ENCODE peak calls at places on chromosome 10, in nine cellular contexts. One of them, this sample, is unnamed.
A peak's percentile ranks its signal among the peaks of the same experiment; 100 is the strongest.

GRCh38 chr10:60209874-60210584 is 179.6 kb downstream of the ANK3 start:
- DNase-seq in coronary artery: no peak
- DNase-seq in neural crest cell: no peak
- DNase-seq in MCF 10A: no peak
- DNase-seq in progenitor cell of endocrine pancreas: no peak
- DNase-seq in GM12865: no peak
- DNase-seq in dorsolateral prefrontal cortex: no peak
- DNase-seq in WTC11: no peak
- DNase-seq in prostate gland: no peak
- DNase-seq in this sample: no peak

GRCh38 chr10:66678521-66678920 is 247.3 kb upstream of the LRRTM3 start:
- DNase-seq in coronary artery: no peak
- DNase-seq in MCF 10A: peak; percentile 12
- DNase-seq in progenitor cell of endocrine pancreas: no peak
- DNase-seq in neural crest cell: no peak
- DNase-seq in dorsolateral prefrontal cortex: no peak
- DNase-seq in prostate gland: no peak
- DNase-seq in GM12865: no peak
- DNase-seq in WTC11: no peak
- DNase-seq in this sample: no peak

GRCh38 chr10:4033341-4033896 is 248.4 kb upstream of the KLF6 start:
- DNase-seq in prostate gland: no peak
- DNase-seq in MCF 10A: no peak
- DNase-seq in GM12865: peak; percentile 75
- DNase-seq in neural crest cell: no peak
- DNase-seq in dorsolateral prefrontal cortex: no peak
- DNase-seq in WTC11: no peak
- DNase-seq in coronary artery: no peak
- DNase-seq in progenitor cell of endocrine pancreas: no peak
- DNase-seq in this sample: peak; percentile 29

GRCh38 chr10:118818621-118819221 is 64.0 kb upstream of the CACUL1 start:
- DNase-seq in coronary artery: no peak
- DNase-seq in prostate gland: no peak
- DNase-seq in WTC11: no peak
- DNase-seq in neural crest cell: no peak
- DNase-seq in MCF 10A: no peak
- DNase-seq in dorsolateral prefrontal cortex: peak; percentile 43
- DNase-seq in progenitor cell of endocrine pancreas: no peak
- DNase-seq in GM12865: no peak
- DNase-seq in this sample: no peak

GRCh38 chr10:65335311-65335710 is 1590.5 kb upstream of the LRRTM3 start:
- DNase-seq in coronary artery: no peak
- DNase-seq in progenitor cell of endocrine pancreas: no peak
- DNase-seq in MCF 10A: no peak
- DNase-seq in prostate gland: no peak
- DNase-seq in WTC11: no peak
- DNase-seq in GM12865: no peak
- DNase-seq in dorsolateral prefrontal cortex: no peak
- DNase-seq in neural crest cell: no peak
- DNase-seq in this sample: no peak

GRCh38 chr10:76318171-76318570 is 886.7 kb downstream of the LRMDA start:
- DNase-seq in WTC11: no peak
- DNase-seq in neural crest cell: no peak
- DNase-seq in dorsolateral prefrontal cortex: no peak
- DNase-seq in GM12865: no peak
- DNase-seq in progenitor cell of endocrine pancreas: no peak
- DNase-seq in prostate gland: no peak
- DNase-seq in coronary artery: no peak
- DNase-seq in MCF 10A: no peak
- DNase-seq in this sample: no peak

GRCh38 chr10:49837096-49837495 is 75.0 kb upstream of the OGDHL start:
- DNase-seq in coronary artery: no peak
- DNase-seq in dorsolateral prefrontal cortex: no peak
- DNase-seq in prostate gland: no peak
- DNase-seq in WTC11: no peak
- DNase-seq in MCF 10A: no peak
- DNase-seq in GM12865: no peak
- DNase-seq in neural crest cell: no peak
- DNase-seq in progenitor cell of endocrine pancreas: no peak
- DNase-seq in this sample: no peak

GRCh38 chr10:97760461-97761257 is 11.1 kb downstream of the SFRP5 start:
- DNase-seq in prostate gland: no peak
- DNase-seq in MCF 10A: no peak
- DNase-seq in GM12865: no peak
- DNase-seq in neural crest cell: no peak
- DNase-seq in coronary artery: no peak
- DNase-seq in dorsolateral prefrontal cortex: no peak
- DNase-seq in progenitor cell of endocrine pancreas: no peak
- DNase-seq in WTC11: no peak
- DNase-seq in this sample: no peak

GRCh38 chr10:109018892-109019507 is 904.3 kb downstream of the XPNPEP1 start:
- DNase-seq in GM12865: peak; percentile 4
- DNase-seq in dorsolateral prefrontal cortex: no peak
- DNase-seq in neural crest cell: no peak
- DNase-seq in prostate gland: no peak
- DNase-seq in MCF 10A: peak; percentile 13
- DNase-seq in WTC11: no peak
- DNase-seq in progenitor cell of endocrine pancreas: no peak
- DNase-seq in coronary artery: no peak
- DNase-seq in this sample: no peak

GRCh38 chr10:59648711-59649201 is 60.9 kb downstream of the SLC16A9 start:
- DNase-seq in WTC11: no peak
- DNase-seq in MCF 10A: no peak
- DNase-seq in coronary artery: no peak
- DNase-seq in neural crest cell: no peak
- DNase-seq in progenitor cell of endocrine pancreas: no peak
- DNase-seq in dorsolateral prefrontal cortex: no peak
- DNase-seq in GM12865: no peak
- DNase-seq in prostate gland: no peak
- DNase-seq in this sample: no peak

GRCh38 chr10:103427866-103428265 is 24.3 kb downstream of the CALHM2 start:
- DNase-seq in GM12865: no peak
- DNase-seq in MCF 10A: no peak
- DNase-seq in progenitor cell of endocrine pancreas: no peak
- DNase-seq in prostate gland: no peak
- DNase-seq in coronary artery: no peak
- DNase-seq in neural crest cell: no peak
- DNase-seq in dorsolateral prefrontal cortex: no peak
- DNase-seq in WTC11: no peak
- DNase-seq in this sample: no peak

GRCh38 chr10:22491931-22492615 is 146.8 kb downstream of the SPAG6 start:
- DNase-seq in WTC11: no peak
- DNase-seq in GM12865: peak; percentile 37
- DNase-seq in prostate gland: no peak
- DNase-seq in dorsolateral prefrontal cortex: no peak
- DNase-seq in progenitor cell of endocrine pancreas: no peak
- DNase-seq in neural crest cell: no peak
- DNase-seq in MCF 10A: no peak
- DNase-seq in coronary artery: no peak
- DNase-seq in this sample: peak; percentile 75

GRCh38 chr10:31353574-31353973 is 34.6 kb downstream of the ZEB1 start:
- DNase-seq in MCF 10A: peak; percentile 67
- DNase-seq in progenitor cell of endocrine pancreas: no peak
- DNase-seq in neural crest cell: no peak
- DNase-seq in GM12865: peak; percentile 86
- DNase-seq in dorsolateral prefrontal cortex: no peak
- DNase-seq in coronary artery: no peak
- DNase-seq in WTC11: no peak
- DNase-seq in prostate gland: no peak
- DNase-seq in this sample: peak; percentile 34

GRCh38 chr10:48927198-48927597 is 12.4 kb downstream of the LRRC18 start:
- DNase-seq in prostate gland: no peak
- DNase-seq in WTC11: no peak
- DNase-seq in coronary artery: no peak
- DNase-seq in neural crest cell: no peak
- DNase-seq in GM12865: no peak
- DNase-seq in progenitor cell of endocrine pancreas: no peak
- DNase-seq in MCF 10A: no peak
- DNase-seq in dorsolateral prefrontal cortex: no peak
- DNase-seq in this sample: no peak

GRCh38 chr10:3571310-3571825 is 213.6 kb downstream of the KLF6 start:
- DNase-seq in GM12865: no peak
- DNase-seq in coronary artery: no peak
- DNase-seq in dorsolateral prefrontal cortex: no peak
- DNase-seq in prostate gland: no peak
- DNase-seq in neural crest cell: no peak
- DNase-seq in MCF 10A: no peak
- DNase-seq in progenitor cell of endocrine pancreas: no peak
- DNase-seq in WTC11: no peak
- DNase-seq in this sample: no peak

GRCh38 chr10:102599565-102600327 is 44.5 kb upstream of the TRIM8 start:
- DNase-seq in neural crest cell: no peak
- DNase-seq in progenitor cell of endocrine pancreas: no peak
- DNase-seq in coronary artery: no peak
- DNase-seq in prostate gland: no peak
- DNase-seq in GM12865: no peak
- DNase-seq in WTC11: no peak
- DNase-seq in dorsolateral prefrontal cortex: no peak
- DNase-seq in MCF 10A: no peak
- DNase-seq in this sample: no peak

GRCh38 chr10:34058922-34059614 is 724.6 kb upstream of the NRP1 start:
- DNase-seq in GM12865: no peak
- DNase-seq in WTC11: no peak
- DNase-seq in prostate gland: no peak
- DNase-seq in neural crest cell: no peak
- DNase-seq in dorsolateral prefrontal cortex: no peak
- DNase-seq in MCF 10A: no peak
- DNase-seq in coronary artery: no peak
- DNase-seq in progenitor cell of endocrine pancreas: no peak
- DNase-seq in this sample: no peak

GRCh38 chr10:121293121-121293520 is 305.1 kb downstream of the FGFR2 start:
- DNase-seq in progenitor cell of endocrine pancreas: no peak
- DNase-seq in WTC11: no peak
- DNase-seq in neural crest cell: no peak
- DNase-seq in coronary artery: no peak
- DNase-seq in prostate gland: no peak
- DNase-seq in MCF 10A: no peak
- DNase-seq in dorsolateral prefrontal cortex: no peak
- DNase-seq in GM12865: no peak
- DNase-seq in this sample: no peak

GRCh38 chr10:101552445-101552844 is 35.6 kb downstream of the POLL start:
- DNase-seq in MCF 10A: no peak
- DNase-seq in dorsolateral prefrontal cortex: no peak
- DNase-seq in prostate gland: no peak
- DNase-seq in coronary artery: no peak
- DNase-seq in WTC11: no peak
- DNase-seq in progenitor cell of endocrine pancreas: no peak
- DNase-seq in GM12865: no peak
- DNase-seq in neural crest cell: no peak
- DNase-seq in this sample: no peak

GRCh38 chr10:101545898-101546297 is 42.2 kb downstream of the POLL start:
- DNase-seq in GM12865: no peak
- DNase-seq in progenitor cell of endocrine pancreas: no peak
- DNase-seq in MCF 10A: no peak
- DNase-seq in WTC11: no peak
- DNase-seq in coronary artery: no peak
- DNase-seq in neural crest cell: no peak
- DNase-seq in prostate gland: no peak
- DNase-seq in dorsolateral prefrontal cortex: no peak
- DNase-seq in this sample: no peak

GRCh38 chr10:101550965-101551364 is 37.1 kb downstream of the POLL start:
- DNase-seq in MCF 10A: no peak
- DNase-seq in dorsolateral prefrontal cortex: no peak
- DNase-seq in progenitor cell of endocrine pancreas: no peak
- DNase-seq in GM12865: no peak
- DNase-seq in coronary artery: no peak
- DNase-seq in neural crest cell: no peak
- DNase-seq in prostate gland: no peak
- DNase-seq in WTC11: no peak
- DNase-seq in this sample: no peak
- TF ChIP-seq CTCF in MCF 10A: no peak
- TF ChIP-seq CTCF in dorsolateral prefrontal cortex: no peak
- TF ChIP-seq CTCF in progenitor cell of endocrine pancreas: no peak
- TF ChIP-seq CTCF in GM12865: no peak
- TF ChIP-seq CTCF in coronary artery: no peak
- TF ChIP-seq CTCF in neural crest cell: no peak
- TF ChIP-seq CTCF in prostate gland: no peak
- TF ChIP-seq CTCF in WTC11: no peak
- TF ChIP-seq CTCF in this sample: no peak

DNA sequence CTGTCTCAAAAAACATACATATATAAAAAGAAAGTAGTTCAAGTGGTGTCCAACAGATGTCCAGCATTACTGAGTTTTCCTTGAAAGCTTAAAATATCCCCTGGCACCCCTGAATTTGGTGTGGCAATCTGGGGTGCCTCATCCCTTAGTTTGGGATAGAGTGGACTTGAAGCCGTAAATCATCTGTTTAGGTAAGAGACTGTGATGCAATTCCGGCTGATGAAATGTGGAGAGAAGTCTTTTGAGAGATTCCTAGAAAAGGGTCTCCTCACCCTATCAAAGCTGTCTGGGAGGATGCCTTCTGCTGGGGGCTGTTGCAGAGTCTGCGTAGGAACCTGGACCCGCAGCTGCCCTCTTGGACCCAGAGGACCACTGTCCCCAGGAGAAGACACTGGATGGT is 408.0 kb downstream of the RPS24 start:
- DNase-seq in prostate gland: no peak
- DNase-seq in coronary artery: no peak
- DNase-seq in MCF 10A: no peak
- DNase-seq in dorsolateral prefrontal cortex: no peak
- DNase-seq in progenitor cell of endocrine pancreas: no peak
- DNase-seq in GM12865: no peak
- DNase-seq in neural crest cell: no peak
- DNase-seq in WTC11: no peak
- DNase-seq in this sample: no peak
- TF ChIP-seq CTCF in prostate gland: no peak
- TF ChIP-seq CTCF in coronary artery: no peak
- TF ChIP-seq CTCF in MCF 10A: no peak
- TF ChIP-seq CTCF in dorsolateral prefrontal cortex: no peak
- TF ChIP-seq CTCF in progenitor cell of endocrine pancreas: no peak
- TF ChIP-seq CTCF in GM12865: no peak
- TF ChIP-seq CTCF in neural crest cell: no peak
- TF ChIP-seq CTCF in WTC11: no peak
- TF ChIP-seq CTCF in this sample: no peak

DNA sequence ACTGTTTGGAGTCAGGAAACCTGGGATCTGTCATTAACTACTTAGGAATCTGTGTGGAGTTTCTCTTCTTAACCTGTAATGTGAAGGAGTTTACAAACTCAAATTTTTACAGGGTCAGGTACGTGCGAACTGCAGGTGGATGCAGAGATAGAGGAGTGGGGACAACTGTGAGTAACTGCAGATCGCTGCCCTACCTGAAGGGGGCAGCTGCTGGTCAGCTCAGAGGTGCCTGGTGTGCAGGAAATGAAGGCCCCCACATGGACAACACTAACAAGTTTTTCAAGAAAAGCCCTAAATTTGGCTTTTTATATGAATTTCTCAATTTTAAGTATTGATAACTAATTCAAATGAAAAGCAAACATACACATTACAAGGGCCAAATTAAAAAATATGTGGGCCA is 380.0 kb downstream of the REEP3 start:
- DNase-seq in neural crest cell: no peak
- DNase-seq in MCF 10A: no peak
- DNase-seq in GM12865: peak; percentile 11
- DNase-seq in dorsolateral prefrontal cortex: no peak
- DNase-seq in WTC11: peak; percentile 55
- DNase-seq in progenitor cell of endocrine pancreas: no peak
- DNase-seq in prostate gland: no peak
- DNase-seq in coronary artery: no peak
- DNase-seq in this sample: no peak
- TF ChIP-seq CTCF in neural crest cell: peak; percentile 38
- TF ChIP-seq CTCF in MCF 10A: peak; percentile 16
- TF ChIP-seq CTCF in GM12865: peak; percentile 56
- TF ChIP-seq CTCF in dorsolateral prefrontal cortex: no peak
- TF ChIP-seq CTCF in WTC11: peak; percentile 79
- TF ChIP-seq CTCF in progenitor cell of endocrine pancreas: peak; percentile 25
- TF ChIP-seq CTCF in prostate gland: no peak
- TF ChIP-seq CTCF in coronary artery: no peak
- TF ChIP-seq CTCF in this sample: peak; percentile 48

GRCh38 chr10:132150777-132151176 is 36.0 kb upstream of the DPYSL4 start:
- DNase-seq in dorsolateral prefrontal cortex: no peak
- DNase-seq in WTC11: no peak
- DNase-seq in prostate gland: no peak
- DNase-seq in GM12865: no peak
- DNase-seq in MCF 10A: no peak
- DNase-seq in coronary artery: no peak
- DNase-seq in progenitor cell of endocrine pancreas: no peak
- DNase-seq in neural crest cell: no peak
- DNase-seq in this sample: no peak
- TF ChIP-seq CTCF in dorsolateral prefrontal cortex: no peak
- TF ChIP-seq CTCF in WTC11: no peak
- TF ChIP-seq CTCF in prostate gland: no peak
- TF ChIP-seq CTCF in GM12865: no peak
- TF ChIP-seq CTCF in MCF 10A: no peak
- TF ChIP-seq CTCF in coronary artery: no peak
- TF ChIP-seq CTCF in progenitor cell of endocrine pancreas: no peak
- TF ChIP-seq CTCF in neural crest cell: no peak
- TF ChIP-seq CTCF in this sample: no peak

This sample was measured in activated CD8-positive, alpha-beta T cell treated with anti-CD3 and anti-CD28 coated beads for 36 hours.